ENCODE peak calls at places on chromosomes 6 and 20, in five cellular contexts. J is tibial nerve, Z is endothelial cell, C is hepatocyte, R is OCI-LY7. X is an unnamed sample.

GRCh38 chr6:21273451-21273850 is 320.1 kb upstream of the SOX4 start:
- DNase-seq in R (no peak), J (no peak), Z (no peak), C (no peak), X (no peak)

GRCh38 chr6:3835055-3835731 is 14.0 kb upstream of the FAM50B start:
- DNase-seq in Z (no peak), R (no peak), J (peak; percentile 75), C (peak; percentile 81), X (no peak)

GRCh38 chr6:3165631-3166534 is 8.5 kb upstream of the TUBB2A start:
- DNase-seq in C (peak; percentile 30), Z (no peak), J (no peak), R (no peak), X (no peak)

GRCh38 chr20:49395183-49395582 is 87.3 kb downstream of the KCNB1 start:
- DNase-seq in Z (no peak), J (peak; percentile 72), C (no peak), R (no peak), X (peak; percentile 59)

GRCh38 chr6:2111162-2111677 is 134.2 kb downstream of the GMDS start:
- DNase-seq in J (no peak), C (no peak), R (no peak), Z (no peak), X (no peak)

GRCh38 chr20:48771542-48771941 is 56.3 kb downstream of the PREX1 start:
- DNase-seq in J (no peak), R (no peak), C (no peak), Z (no peak), X (no peak)

GRCh38 chr6:129662406-129662766 is 47.6 kb downstream of the ARHGAP18 start:
- DNase-seq in C (no peak), R (no peak), Z (no peak), J (no peak), X (no peak)

GRCh38 chr6:56816393-56816792 is 138.5 kb upstream of the BEND6 start:
- DNase-seq in R (no peak), C (peak; percentile 36), J (no peak), Z (no peak), X (no peak)

GRCh38 chr6:45710304-45710821 is 305.3 kb downstream of the CLIC5 start:
- DNase-seq in Z (no peak), R (no peak), C (peak; percentile 32), J (no peak), X (no peak)

X was measured in thoracic aorta.